ENCODE peak calls at places on chromosome 15, in seven cellular contexts. O is mammary epithelial cell, S is HCT116, M is hepatocyte, E is fibroblast of lung, G is GM23248, V is astrocyte. T is an unnamed sample.

GRCh38 chr15:38992541-38993334 is 428.1 kb upstream of the RASGRP1 start:
- DNase-seq in V (no peak), O (no peak), M (no peak), S (no peak), G (no peak), E (no peak), T (no peak)

GRCh38 chr15:84981054-84981710 is 474 bp upstream of the PDE8A start:
- DNase-seq in O (peak; percentile 99), M (peak; percentile 98), S (peak; percentile 92), V (peak; percentile 92), E (peak; percentile 97), G (peak; percentile 97), T (peak; percentile 98)

GRCh38 chr15:59380902-59381610 is 8.4 kb upstream of the MYO1E start:
- DNase-seq in M (peak; percentile 13), G (no peak), E (no peak), O (no peak), V (no peak), S (peak; percentile 31), T (no peak)

GRCh38 chr15:63403254-63403945 is 21.8 kb upstream of the CA12 start:
- DNase-seq in G (peak; percentile 16), V (no peak), O (no peak), E (no peak), S (no peak), M (no peak), T (no peak)

GRCh38 chr15:58467121-58467721 is 35.4 kb downstream of the LIPC start:
- DNase-seq in V (peak; percentile 27), O (no peak), G (no peak), S (peak; percentile 75), E (peak; percentile 34), M (no peak), T (peak; percentile 51)

GRCh38 chr15:44775923-44776322 is 39.6 kb downstream of the TRIM69 start:
- DNase-seq in G (peak; percentile 29), M (peak; percentile 58), E (no peak), O (peak; percentile 24), V (no peak), S (no peak), T (peak; percentile 74)

GRCh38 chr15:76752549-76752948 is 152.6 kb downstream of the SCAPER start:
- DNase-seq in S (no peak), V (no peak), M (no peak), O (no peak), E (no peak), G (no peak), T (no peak)

GRCh38 chr15:29105151-29105785 is 164.4 kb downstream of the NSMCE3 start:
- DNase-seq in G (no peak), M (no peak), S (no peak), V (no peak), O (no peak), E (no peak), T (peak; percentile 55)

GRCh38 chr15:64044315-64045105 is 1.8 kb downstream of the DAPK2 start:
- DNase-seq in V (no peak), G (peak; percentile 12), M (no peak), E (no peak), S (no peak), O (no peak), T (no peak)

GRCh38 chr15:67186688-67187087 is 67.8 kb downstream of the AAGAB start:
- DNase-seq in O (no peak), M (no peak), V (no peak), E (no peak), G (no peak), S (no peak), T (no peak)

GRCh38 chr15:22967084-22967770 is 12.9 kb downstream of the CYFIP1 start:
- DNase-seq in E (no peak), V (no peak), M (no peak), G (no peak), O (no peak), S (no peak), T (no peak)

GRCh38 chr15:29124581-29125381 is 144.8 kb downstream of the NSMCE3 start:
- DNase-seq in M (no peak), G (peak; percentile 39), S (peak; percentile 73), O (peak; percentile 19), E (peak; percentile 79), V (peak; percentile 68), T (no peak)

GRCh38 chr15:77959094-77959879 is 118.2 kb downstream of the TBC1D2B start:
- DNase-seq in V (peak; percentile 10), S (peak; percentile 63), G (peak; percentile 76), E (peak; percentile 46), O (peak; percentile 57), M (peak; percentile 89), T (peak; percentile 80)

GRCh38 chr15:63436872-63437375 is 55.3 kb upstream of the CA12 start:
- DNase-seq in G (peak; percentile 82), S (no peak), O (peak; percentile 57), M (peak; percentile 92), E (peak; percentile 79), V (peak; percentile 69), T (peak; percentile 94)

GRCh38 chr15:71607383-71607782 is 203.0 kb upstream of the NR2E3 start:
- DNase-seq in E (no peak), O (no peak), G (no peak), V (no peak), M (no peak), S (no peak), T (no peak)
- H3K4me1 ChIP-seq in E (no peaks in the 10 kb centered on the region), O (peaks cover 21% of the 10 kb centered on the region), G (peaks cover 6% of the 10 kb centered on the region), V (no peaks in the 10 kb centered on the region), M (peaks cover 15% of the 10 kb centered on the region), S (no peaks in the 10 kb centered on the region), T (no peaks in the 10 kb centered on the region)

GRCh38 chr15:88246666-88247446 is 9.7 kb downstream of the NTRK3 start:
- DNase-seq in E (peak; percentile 50), V (peak; percentile 27), O (peak; percentile 52), G (peak; percentile 80), S (peak; percentile 53), M (peak; percentile 88), T (peak; percentile 78)

GRCh38 chr15:88247914-88248313 is 8.6 kb downstream of the NTRK3 start:
- DNase-seq in E (no peak), G (no peak), S (no peak), V (no peak), O (no peak), M (no peak), T (no peak)

GRCh38 chr15:88246081-88246480 is 10.5 kb downstream of the NTRK3 start:
- DNase-seq in M (no peak), V (no peak), S (no peak), O (no peak), G (no peak), E (no peak), T (no peak)

GRCh38 chr15:88250826-88251225 is 5.7 kb downstream of the NTRK3 start:
- DNase-seq in S (no peak), O (no peak), G (no peak), V (no peak), E (no peak), M (no peak), T (no peak)

GRCh38 chr15:88249220-88249619 is 7.3 kb downstream of the NTRK3 start:
- DNase-seq in V (no peak), G (peak; percentile 12), E (no peak), O (no peak), S (no peak), M (no peak), T (no peak)
- H3K27me3 ChIP-seq in V (peaks cover 3% of the 10 kb centered on the region), G (peaks cover 11% of the 10 kb centered on the region), E (no peaks in the 10 kb centered on the region), O (no peaks in the 10 kb centered on the region), S (no peaks in the 10 kb centered on the region), M (peaks cover 23% of the 10 kb centered on the region), T (peaks cover 23% of the 10 kb centered on the region)

DNA sequence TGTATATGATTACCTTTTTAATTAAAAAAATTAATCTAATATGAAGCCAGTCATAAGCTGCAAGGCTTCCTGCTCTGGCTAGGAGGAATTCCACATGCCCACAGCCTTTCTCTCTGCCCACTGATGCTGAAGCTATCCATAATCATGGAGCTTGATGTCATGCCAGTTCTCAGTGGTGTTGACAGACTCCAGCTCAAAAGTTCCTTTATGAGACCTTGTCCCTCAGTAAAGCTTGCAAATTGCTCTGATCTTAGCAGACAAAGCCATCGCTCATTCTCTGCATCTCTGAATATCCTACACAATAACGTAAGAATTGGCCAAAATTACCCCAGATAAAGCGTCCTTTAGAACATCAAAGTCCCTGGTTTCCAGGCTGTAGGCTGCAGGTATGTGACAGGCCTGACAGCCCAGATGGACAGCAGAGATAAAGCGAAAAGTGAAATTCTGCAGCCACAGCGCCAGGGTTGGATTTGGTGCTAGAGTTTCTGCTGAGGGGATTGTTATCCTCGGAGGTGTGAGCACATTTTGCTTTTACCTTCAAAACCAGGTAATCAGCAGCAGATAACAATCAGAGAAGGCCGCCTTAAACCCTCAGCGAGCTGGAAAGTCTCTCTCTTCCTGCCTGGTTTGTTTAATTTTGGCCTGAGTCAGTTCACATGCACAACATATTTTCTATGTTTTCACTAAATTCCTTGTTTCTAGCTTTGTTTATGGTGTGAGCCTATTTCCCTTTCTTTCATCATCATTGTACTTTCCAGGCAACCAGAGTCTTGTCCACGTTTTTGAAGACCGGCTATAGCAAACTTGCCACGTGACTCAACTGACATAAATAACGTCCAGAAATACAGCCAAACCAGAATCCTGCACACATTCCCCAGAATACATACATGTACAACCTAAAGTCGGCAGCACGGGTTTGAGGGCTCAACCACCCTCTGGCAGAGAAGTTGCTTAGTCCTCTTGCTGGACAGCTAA is 36.6 kb upstream of the ALDH1A3 start:
- DNase-seq in E (peak; percentile 12), S (no peak), G (peak; percentile 32), V (no peak), M (peak; percentile 22), O (no peak), T (no peak)
- TF ChIP-seq EZH2 in E (no peak), S (no peak), G (no peak), V (no peak), M (no peak), O (no peak), T (no peak)

GRCh38 chr15:98773616-98774015 is 125.3 kb downstream of the IGF1R start:
- DNase-seq in E (no peak), M (no peak), V (no peak), O (no peak), S (no peak), G (no peak), T (no peak)

GRCh38 chr15:98776607-98777281 is 128.4 kb downstream of the IGF1R start:
- DNase-seq in V (peak; percentile 89), S (no peak), O (peak; percentile 85), E (peak; percentile 90), M (peak; percentile 60), G (peak; percentile 59), T (no peak)

GRCh38 chr15:98774756-98775497 is 126.6 kb downstream of the IGF1R start:
- DNase-seq in V (no peak), O (peak; percentile 94), E (no peak), S (no peak), G (no peak), M (peak; percentile 46), T (no peak)

GRCh38 chr15:98777426-98777825 is 129.1 kb downstream of the IGF1R start:
- DNase-seq in O (no peak), E (no peak), M (no peak), G (no peak), V (no peak), S (no peak), T (no peak)

DNA sequence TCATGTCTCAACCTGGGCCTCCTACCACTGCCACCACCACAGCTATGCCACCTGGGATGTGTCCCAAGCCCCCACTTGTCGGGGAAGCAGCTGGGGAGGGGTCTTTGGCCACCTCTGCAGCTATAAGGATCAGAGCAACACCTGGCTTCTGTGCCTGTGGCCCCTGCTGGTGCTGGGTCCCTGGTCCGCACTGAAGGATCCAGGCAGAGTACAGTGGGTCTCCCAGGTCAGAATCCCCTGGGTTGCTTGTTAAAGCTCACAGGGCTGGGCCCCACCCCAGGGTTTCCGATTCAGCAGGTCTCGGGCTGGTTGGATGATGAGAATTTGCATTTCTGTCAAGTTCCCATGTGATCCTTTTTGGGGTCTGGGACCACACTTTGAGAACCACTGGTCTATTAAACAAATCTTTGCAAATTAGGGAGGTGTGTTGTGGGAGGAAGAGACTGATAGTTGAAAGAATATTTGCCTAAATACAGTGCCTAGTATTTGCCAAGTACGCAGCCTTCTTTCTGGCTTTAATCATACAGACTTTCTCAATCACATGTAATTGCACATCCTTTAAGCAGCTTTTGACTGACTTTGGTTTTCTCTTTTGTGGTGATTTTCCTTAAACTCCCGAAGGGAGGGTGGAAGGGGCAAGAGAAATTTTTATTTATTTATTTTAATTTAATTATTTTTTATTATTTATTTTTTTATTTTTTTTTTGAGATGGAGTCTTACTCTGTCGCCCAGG is 127.3 kb downstream of the IGF1R start:
- DNase-seq in V (no peak), E (no peak), O (no peak), S (no peak), M (no peak), G (peak; percentile 46), T (no peak)
- H3K4me1 ChIP-seq in V (peaks cover 26% of the 10 kb centered on the region), E (no peaks in the 10 kb centered on the region), O (peaks cover 40% of the 10 kb centered on the region), S (peaks cover 7% of the 10 kb centered on the region), M (peaks cover 26% of the 10 kb centered on the region), G (peaks cover 14% of the 10 kb centered on the region), T (peaks cover 44% of the 10 kb centered on the region)

T was measured in A673.